ENCODE peak calls at places on chromosomes 16 and 17, in four cellular contexts. One of them, this sample, is unnamed.

GRCh38 chr16:77183137-77183536 is 7.9 kb upstream of the MON1B start:
- DNase-seq in esophagus muscularis mucosa: no peak
- DNase-seq in heart right ventricle: no peak
- DNase-seq in activated B cell treated with CpG ODN at 0.5 μM for 24 hours: no peak
- DNase-seq in this sample: no peak

GRCh38 chr16:62225675-62226074 is 189.4 kb upstream of the CDH8 start:
- DNase-seq in esophagus muscularis mucosa: no peak
- DNase-seq in activated B cell treated with CpG ODN at 0.5 μM for 24 hours: no peak
- DNase-seq in heart right ventricle: peak; percentile 62
- DNase-seq in this sample: peak; percentile 64

GRCh38 chr16:77723108-77723514 is 797 bp downstream of the NUDT7 start:
- DNase-seq in esophagus muscularis mucosa: no peak
- DNase-seq in heart right ventricle: peak; percentile 16
- DNase-seq in activated B cell treated with CpG ODN at 0.5 μM for 24 hours: no peak
- DNase-seq in this sample: peak; percentile 8

GRCh38 chr17:7593296-7593695 is 3.4 kb upstream of the SOX15 start:
- DNase-seq in esophagus muscularis mucosa: no peak
- DNase-seq in heart right ventricle: no peak
- DNase-seq in activated B cell treated with CpG ODN at 0.5 μM for 24 hours: no peak
- DNase-seq in this sample: no peak

GRCh38 chr16:3510410-3510809 is 9.6 kb downstream of the CLUAP1 start:
- DNase-seq in heart right ventricle: no peak
- DNase-seq in esophagus muscularis mucosa: no peak
- DNase-seq in activated B cell treated with CpG ODN at 0.5 μM for 24 hours: no peak
- DNase-seq in this sample: no peak

GRCh38 chr16:81738831-81739496 is 40.1 kb upstream of the PLCG2 start:
- DNase-seq in activated B cell treated with CpG ODN at 0.5 μM for 24 hours: peak; percentile 78
- DNase-seq in esophagus muscularis mucosa: no peak
- DNase-seq in heart right ventricle: peak; percentile 54
- DNase-seq in this sample: no peak

GRCh38 chr17:64706224-64707076 is 44.3 kb upstream of the SMURF2 start:
- DNase-seq in activated B cell treated with CpG ODN at 0.5 μM for 24 hours: no peak
- DNase-seq in heart right ventricle: no peak
- DNase-seq in esophagus muscularis mucosa: no peak
- DNase-seq in this sample: peak; percentile 12

GRCh38 chr16:22775220-22775912 is 38.6 kb upstream of the HS3ST2 start:
- DNase-seq in activated B cell treated with CpG ODN at 0.5 μM for 24 hours: no peak
- DNase-seq in esophagus muscularis mucosa: no peak
- DNase-seq in heart right ventricle: no peak
- DNase-seq in this sample: no peak

GRCh38 chr16:78483124-78483992 is 383.9 kb downstream of the WWOX start:
- DNase-seq in heart right ventricle: no peak
- DNase-seq in esophagus muscularis mucosa: no peak
- DNase-seq in activated B cell treated with CpG ODN at 0.5 μM for 24 hours: no peak
- DNase-seq in this sample: no peak

GRCh38 chr16:57012353-57012752 is 23.0 kb downstream of the NLRC5 start:
- DNase-seq in esophagus muscularis mucosa: no peak
- DNase-seq in heart right ventricle: no peak
- DNase-seq in activated B cell treated with CpG ODN at 0.5 μM for 24 hours: no peak
- DNase-seq in this sample: no peak

GRCh38 chr17:40107266-40107980 is 7.0 kb upstream of the NR1D1 start:
- DNase-seq in heart right ventricle: no peak
- DNase-seq in esophagus muscularis mucosa: no peak
- DNase-seq in activated B cell treated with CpG ODN at 0.5 μM for 24 hours: no peak
- DNase-seq in this sample: no peak

GRCh38 chr17:40110026-40110425 is 9.6 kb upstream of the NR1D1 start:
- DNase-seq in esophagus muscularis mucosa: no peak
- DNase-seq in heart right ventricle: no peak
- DNase-seq in activated B cell treated with CpG ODN at 0.5 μM for 24 hours: no peak
- DNase-seq in this sample: no peak

GRCh38 chr17:40110457-40110856 is 10.1 kb upstream of the NR1D1 start:
- DNase-seq in esophagus muscularis mucosa: no peak
- DNase-seq in activated B cell treated with CpG ODN at 0.5 μM for 24 hours: no peak
- DNase-seq in heart right ventricle: no peak
- DNase-seq in this sample: no peak

GRCh38 chr17:40111221-40112128 is 10.3 kb upstream of the MSL1 start:
- DNase-seq in esophagus muscularis mucosa: peak; percentile 98
- DNase-seq in heart right ventricle: peak; percentile 88
- DNase-seq in activated B cell treated with CpG ODN at 0.5 μM for 24 hours: peak; percentile 56
- DNase-seq in this sample: peak; percentile 79

DNA sequence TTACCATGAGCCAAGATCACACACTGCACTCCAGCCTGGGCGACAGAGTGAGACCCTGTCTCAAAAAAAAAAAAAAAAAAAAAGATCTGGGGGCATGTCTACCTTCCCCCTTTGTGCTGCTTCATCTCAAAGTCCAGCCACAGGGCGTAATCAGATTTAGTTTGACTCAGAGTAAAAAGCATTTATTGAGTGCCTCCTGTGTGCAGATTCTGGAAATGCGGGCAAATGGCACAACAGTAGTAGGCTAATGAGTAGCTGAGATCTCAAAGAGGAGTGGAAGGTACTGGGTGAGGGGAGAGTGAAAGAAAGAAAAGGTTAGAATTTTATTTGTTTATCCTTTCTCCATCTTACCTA is 9.1 kb upstream of the NR1D1 start:
- DNase-seq in activated B cell treated with CpG ODN at 0.5 μM for 24 hours: no peak
- DNase-seq in heart right ventricle: no peak
- DNase-seq in esophagus muscularis mucosa: no peak
- DNase-seq in this sample: no peak
- TF ChIP-seq CTCF in activated B cell treated with CpG ODN at 0.5 μM for 24 hours: no peak
- TF ChIP-seq CTCF in heart right ventricle: no peak
- TF ChIP-seq CTCF in esophagus muscularis mucosa: no peak
- TF ChIP-seq CTCF in this sample: no peak

GRCh38 chr17:40069751-40070643 is 7.2 kb downstream of the THRA start:
- DNase-seq in activated B cell treated with CpG ODN at 0.5 μM for 24 hours: no peak
- DNase-seq in esophagus muscularis mucosa: no peak
- DNase-seq in heart right ventricle: peak; percentile 31
- DNase-seq in this sample: no peak
- TF ChIP-seq CTCF in activated B cell treated with CpG ODN at 0.5 μM for 24 hours: no peak
- TF ChIP-seq CTCF in esophagus muscularis mucosa: peak; percentile 26
- TF ChIP-seq CTCF in heart right ventricle: no peak
- TF ChIP-seq CTCF in this sample: peak; percentile 10

GRCh38 chr17:78185981-78186688 is 717 bp downstream of the TK1 start:
- DNase-seq in esophagus muscularis mucosa: no peak
- DNase-seq in heart right ventricle: peak; percentile 47
- DNase-seq in activated B cell treated with CpG ODN at 0.5 μM for 24 hours: no peak
- DNase-seq in this sample: no peak
- TF ChIP-seq CTCF in esophagus muscularis mucosa: no peak
- TF ChIP-seq CTCF in heart right ventricle: no peak
- TF ChIP-seq CTCF in activated B cell treated with CpG ODN at 0.5 μM for 24 hours: no peak
- TF ChIP-seq CTCF in this sample: no peak

GRCh38 chr17:82435103-82435502 is 15.4 kb downstream of the CYBC1 start:
- DNase-seq in heart right ventricle: no peak
- DNase-seq in esophagus muscularis mucosa: no peak
- DNase-seq in activated B cell treated with CpG ODN at 0.5 μM for 24 hours: no peak
- DNase-seq in this sample: no peak

GRCh38 chr17:82432017-82432416 is 13.6 kb upstream of the OGFOD3 start:
- DNase-seq in activated B cell treated with CpG ODN at 0.5 μM for 24 hours: no peak
- DNase-seq in esophagus muscularis mucosa: no peak
- DNase-seq in heart right ventricle: no peak
- DNase-seq in this sample: no peak

GRCh38 chr17:82435601-82436583 is 14.7 kb downstream of the CYBC1 start:
- DNase-seq in heart right ventricle: no peak
- DNase-seq in esophagus muscularis mucosa: no peak
- DNase-seq in activated B cell treated with CpG ODN at 0.5 μM for 24 hours: no peak
- DNase-seq in this sample: no peak

GRCh38 chr17:82433560-82434215 is 15.3 kb upstream of the OGFOD3 start:
- DNase-seq in activated B cell treated with CpG ODN at 0.5 μM for 24 hours: no peak
- DNase-seq in esophagus muscularis mucosa: no peak
- DNase-seq in heart right ventricle: no peak
- DNase-seq in this sample: no peak

GRCh38 chr17:82434216-82434565 is 15.8 kb upstream of the OGFOD3 start:
- DNase-seq in heart right ventricle: no peak
- DNase-seq in esophagus muscularis mucosa: no peak
- DNase-seq in activated B cell treated with CpG ODN at 0.5 μM for 24 hours: no peak
- DNase-seq in this sample: no peak
- TF ChIP-seq CTCF in heart right ventricle: no peak
- TF ChIP-seq CTCF in esophagus muscularis mucosa: no peak
- TF ChIP-seq CTCF in activated B cell treated with CpG ODN at 0.5 μM for 24 hours: no peak
- TF ChIP-seq CTCF in this sample: no peak

DNA sequence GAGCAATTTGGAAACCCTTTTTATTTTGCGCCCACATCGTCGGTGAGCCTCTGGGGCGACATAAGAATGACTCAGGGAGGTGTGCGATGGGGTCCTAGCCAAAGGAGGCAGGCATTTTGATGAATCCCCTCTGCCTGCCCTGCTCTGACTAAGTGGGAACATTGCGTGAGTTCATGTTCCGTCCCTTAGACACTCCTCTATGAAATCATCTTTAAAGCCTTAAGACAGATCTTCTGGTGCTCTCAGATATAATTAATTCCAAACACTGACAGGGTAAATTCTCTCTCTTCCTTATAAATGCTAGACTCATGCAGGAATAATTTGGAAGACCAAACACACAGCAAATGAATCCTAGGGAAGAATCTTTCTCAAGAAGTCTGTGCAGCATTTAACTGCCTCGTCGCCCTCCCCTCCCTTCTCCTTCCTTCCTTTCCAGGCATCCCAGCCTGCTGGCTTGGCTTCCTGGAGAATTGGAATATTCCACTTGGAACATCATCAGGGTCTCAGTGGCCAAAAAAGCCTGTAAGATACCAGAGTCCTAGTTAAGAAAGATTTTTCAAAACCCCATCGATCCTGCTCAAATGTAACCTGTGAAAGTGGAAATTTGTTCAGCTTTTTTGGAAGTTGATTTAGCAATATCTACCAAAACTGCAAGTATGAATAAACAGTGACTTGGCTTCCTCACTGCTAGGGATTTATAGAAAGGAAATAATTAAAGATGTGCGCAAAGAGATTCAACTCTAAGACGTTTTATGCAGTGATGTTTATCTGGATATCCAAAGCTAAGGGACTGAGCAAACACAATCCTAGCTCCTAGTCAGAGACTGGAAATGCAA is 52.5 kb upstream of the FOXF1 start:
- DNase-seq in activated B cell treated with CpG ODN at 0.5 μM for 24 hours: no peak
- DNase-seq in heart right ventricle: no peak
- DNase-seq in esophagus muscularis mucosa: peak; percentile 95
- DNase-seq in this sample: no peak
- TF ChIP-seq CTCF in activated B cell treated with CpG ODN at 0.5 μM for 24 hours: no peak
- TF ChIP-seq CTCF in heart right ventricle: no peak
- TF ChIP-seq CTCF in esophagus muscularis mucosa: no peak
- TF ChIP-seq CTCF in this sample: no peak

GRCh38 chr17:46851029-46851741 is at the start of gene WNT9B:
- DNase-seq in esophagus muscularis mucosa: no peak
- DNase-seq in activated B cell treated with CpG ODN at 0.5 μM for 24 hours: no peak
- DNase-seq in heart right ventricle: no peak
- DNase-seq in this sample: peak; percentile 32
- TF ChIP-seq CTCF in esophagus muscularis mucosa: no peak
- TF ChIP-seq CTCF in activated B cell treated with CpG ODN at 0.5 μM for 24 hours: no peak
- TF ChIP-seq CTCF in heart right ventricle: no peak
- TF ChIP-seq CTCF in this sample: no peak

DNA sequence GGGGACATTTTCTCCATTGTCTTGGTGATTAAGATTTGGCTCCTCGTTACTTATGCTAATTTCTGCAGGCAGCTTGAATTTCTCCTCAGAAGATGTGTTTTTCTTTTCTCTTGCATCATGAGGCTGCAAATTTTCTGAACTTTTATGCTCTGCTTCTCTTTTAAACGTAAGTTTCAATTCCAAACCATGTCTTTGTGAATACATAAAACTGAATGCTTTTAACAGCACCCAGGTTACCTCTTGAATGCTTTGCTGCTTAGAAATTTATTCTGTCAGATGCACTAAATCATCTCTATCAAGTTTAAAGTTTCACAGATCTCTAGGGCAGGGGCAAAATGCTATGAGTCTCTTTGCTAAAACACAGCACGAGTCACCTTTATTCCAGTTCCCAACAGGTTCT is 19.4 kb downstream of the ARHGAP44 start:
- DNase-seq in activated B cell treated with CpG ODN at 0.5 μM for 24 hours: no peak
- DNase-seq in heart right ventricle: no peak
- DNase-seq in esophagus muscularis mucosa: no peak
- DNase-seq in this sample: no peak
- TF ChIP-seq CTCF in activated B cell treated with CpG ODN at 0.5 μM for 24 hours: no peak
- TF ChIP-seq CTCF in heart right ventricle: no peak
- TF ChIP-seq CTCF in esophagus muscularis mucosa: no peak
- TF ChIP-seq CTCF in this sample: no peak

DNA sequence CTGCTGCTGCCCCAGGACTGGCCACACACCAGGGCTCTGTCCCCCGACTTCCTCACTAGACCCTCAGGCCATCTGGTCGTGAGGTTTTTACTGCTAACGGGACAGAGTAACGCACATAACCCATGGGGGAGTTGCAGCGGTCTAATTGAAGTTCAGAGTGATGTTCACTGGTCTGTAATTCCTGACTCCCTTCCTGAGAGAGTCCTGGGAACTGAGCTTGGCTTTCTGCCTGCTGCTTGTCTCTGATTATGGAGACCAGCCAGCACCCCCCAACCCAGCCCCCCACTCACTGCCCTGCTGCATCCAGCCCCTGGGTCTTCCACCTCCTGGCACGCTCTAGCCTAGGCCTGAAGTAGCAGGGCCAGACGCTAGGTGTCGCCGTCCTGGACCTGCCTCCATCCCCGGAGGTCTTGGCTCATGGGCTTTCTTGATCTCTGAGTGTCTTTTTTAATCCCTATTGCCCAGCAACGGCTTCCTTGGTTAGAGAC is 192.9 kb downstream of the CCDC182 start:
- DNase-seq in heart right ventricle: peak; percentile 37
- DNase-seq in esophagus muscularis mucosa: no peak
- DNase-seq in activated B cell treated with CpG ODN at 0.5 μM for 24 hours: peak; percentile 46
- DNase-seq in this sample: peak; percentile 61
- TF ChIP-seq CTCF in heart right ventricle: peak; percentile 14
- TF ChIP-seq CTCF in esophagus muscularis mucosa: peak; percentile 53
- TF ChIP-seq CTCF in activated B cell treated with CpG ODN at 0.5 μM for 24 hours: no peak
- TF ChIP-seq CTCF in this sample: peak; percentile 55

DNA sequence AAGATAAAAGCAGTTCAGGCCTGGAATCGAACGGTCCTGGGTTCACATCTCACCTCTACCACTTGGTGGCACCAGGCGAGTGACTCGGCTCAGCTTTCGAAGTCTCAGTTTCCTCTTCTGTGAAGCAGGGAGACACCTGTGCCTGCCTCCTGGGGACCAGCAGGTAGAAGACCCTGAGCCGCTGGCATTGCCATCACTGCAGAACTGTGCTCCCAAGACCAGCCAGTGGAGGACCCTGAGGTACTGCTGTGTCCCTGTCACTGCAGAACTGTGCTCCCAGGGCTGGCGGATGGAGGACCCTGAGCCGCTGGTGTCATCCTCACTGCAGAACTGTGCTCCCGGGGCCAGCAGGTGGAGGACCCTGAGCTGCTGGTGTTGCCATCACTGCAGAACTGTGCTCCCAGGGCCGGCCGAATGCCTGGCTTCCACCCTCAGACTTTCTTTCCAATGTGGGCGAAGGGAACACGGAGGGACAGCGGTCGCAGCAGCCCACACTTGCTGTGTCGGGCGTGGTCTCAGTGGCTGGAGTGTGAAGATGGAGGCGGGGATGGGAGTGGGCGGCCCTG is 8.7 kb upstream of the SLC7A5 start:
- DNase-seq in activated B cell treated with CpG ODN at 0.5 μM for 24 hours: no peak
- DNase-seq in heart right ventricle: no peak
- DNase-seq in esophagus muscularis mucosa: no peak
- DNase-seq in this sample: no peak
- TF ChIP-seq CTCF in activated B cell treated with CpG ODN at 0.5 μM for 24 hours: no peak
- TF ChIP-seq CTCF in heart right ventricle: no peak
- TF ChIP-seq CTCF in esophagus muscularis mucosa: no peak
- TF ChIP-seq CTCF in this sample: no peak

GRCh38 chr16:51146256-51146924 is 4.7 kb downstream of the SALL1 start:
- DNase-seq in heart right ventricle: no peak
- DNase-seq in activated B cell treated with CpG ODN at 0.5 μM for 24 hours: no peak
- DNase-seq in esophagus muscularis mucosa: no peak
- DNase-seq in this sample: no peak
- TF ChIP-seq CTCF in heart right ventricle: no peak
- TF ChIP-seq CTCF in activated B cell treated with CpG ODN at 0.5 μM for 24 hours: no peak
- TF ChIP-seq CTCF in esophagus muscularis mucosa: no peak
- TF ChIP-seq CTCF in this sample: no peak

This sample was measured in endothelial cell.